ENCODE peak calls at places on chromosomes 11 and 22, in eight cellular contexts. One of them, this sample, is unnamed.

GRCh38 chr11:65781152-65781961 is 581 bp upstream of the AP5B1 start:
- DNase-seq in CD4-positive, CD25-positive, alpha-beta regulatory T cell: no peak
- DNase-seq in AG04450: no peak
- DNase-seq in IMR-90: no peak
- DNase-seq in mesenchymal stem cell: no peak
- DNase-seq in esophagus squamous epithelium: no peak
- DNase-seq in left ventricle myocardium inferior: no peak
- DNase-seq in cardiac muscle cell: peak
- DNase-seq in this sample: peak

GRCh38 chr11:83035070-83035854 is 36.4 kb downstream of the RAB30 start:
- DNase-seq in CD4-positive, CD25-positive, alpha-beta regulatory T cell: no peak
- DNase-seq in AG04450: no peak
- DNase-seq in IMR-90: no peak
- DNase-seq in mesenchymal stem cell: peak
- DNase-seq in esophagus squamous epithelium: no peak
- DNase-seq in left ventricle myocardium inferior: no peak
- DNase-seq in cardiac muscle cell: peak
- DNase-seq in this sample: no peak

GRCh38 chr11:69355346-69355940 is 61.5 kb downstream of the MYEOV start:
- DNase-seq in CD4-positive, CD25-positive, alpha-beta regulatory T cell: no peak
- DNase-seq in AG04450: no peak
- DNase-seq in IMR-90: no peak
- DNase-seq in mesenchymal stem cell: no peak
- DNase-seq in esophagus squamous epithelium: no peak
- DNase-seq in left ventricle myocardium inferior: no peak
- DNase-seq in cardiac muscle cell: no peak
- DNase-seq in this sample: no peak

GRCh38 chr11:19739872-19740271 is 27.2 kb downstream of the NAV2 start:
- DNase-seq in CD4-positive, CD25-positive, alpha-beta regulatory T cell: no peak
- DNase-seq in AG04450: no peak
- DNase-seq in IMR-90: peak
- DNase-seq in mesenchymal stem cell: peak
- DNase-seq in esophagus squamous epithelium: no peak
- DNase-seq in left ventricle myocardium inferior: no peak
- DNase-seq in cardiac muscle cell: peak
- DNase-seq in this sample: no peak

GRCh38 chr11:118002010-118002540 is 15.9 kb downstream of the IL10RA start:
- DNase-seq in CD4-positive, CD25-positive, alpha-beta regulatory T cell: peak
- DNase-seq in AG04450: no peak
- DNase-seq in IMR-90: no peak
- DNase-seq in mesenchymal stem cell: no peak
- DNase-seq in esophagus squamous epithelium: no peak
- DNase-seq in left ventricle myocardium inferior: no peak
- DNase-seq in cardiac muscle cell: no peak
- DNase-seq in this sample: no peak

GRCh38 chr11:14342906-14343305 is 16.1 kb downstream of the RRAS2 start:
- DNase-seq in CD4-positive, CD25-positive, alpha-beta regulatory T cell: no peak
- DNase-seq in AG04450: peak
- DNase-seq in IMR-90: peak
- DNase-seq in mesenchymal stem cell: peak
- DNase-seq in esophagus squamous epithelium: no peak
- DNase-seq in left ventricle myocardium inferior: no peak
- DNase-seq in cardiac muscle cell: peak
- DNase-seq in this sample: no peak

GRCh38 chr11:112345166-112345565 is 84.5 kb upstream of the PLET1 start:
- DNase-seq in CD4-positive, CD25-positive, alpha-beta regulatory T cell: no peak
- DNase-seq in AG04450: no peak
- DNase-seq in IMR-90: no peak
- DNase-seq in mesenchymal stem cell: peak
- DNase-seq in esophagus squamous epithelium: no peak
- DNase-seq in left ventricle myocardium inferior: no peak
- DNase-seq in cardiac muscle cell: no peak
- DNase-seq in this sample: no peak

GRCh38 chr11:64877390-64878222 is 815 bp downstream of the EHD1 start:
- DNase-seq in CD4-positive, CD25-positive, alpha-beta regulatory T cell: no peak
- DNase-seq in AG04450: no peak
- DNase-seq in IMR-90: no peak
- DNase-seq in mesenchymal stem cell: no peak
- DNase-seq in esophagus squamous epithelium: no peak
- DNase-seq in left ventricle myocardium inferior: no peak
- DNase-seq in cardiac muscle cell: no peak
- DNase-seq in this sample: peak

GRCh38 chr22:35804421-35804820 is 86.7 kb downstream of the APOL5 start:
- DNase-seq in CD4-positive, CD25-positive, alpha-beta regulatory T cell: no peak
- DNase-seq in AG04450: no peak
- DNase-seq in IMR-90: no peak
- DNase-seq in mesenchymal stem cell: no peak
- DNase-seq in esophagus squamous epithelium: no peak
- DNase-seq in left ventricle myocardium inferior: no peak
- DNase-seq in cardiac muscle cell: no peak
- DNase-seq in this sample: no peak

GRCh38 chr11:64461081-64461480 is 102.1 kb downstream of the RPS6KA4 start:
- DNase-seq in CD4-positive, CD25-positive, alpha-beta regulatory T cell: no peak
- DNase-seq in AG04450: no peak
- DNase-seq in IMR-90: no peak
- DNase-seq in mesenchymal stem cell: no peak
- DNase-seq in esophagus squamous epithelium: no peak
- DNase-seq in left ventricle myocardium inferior: no peak
- DNase-seq in cardiac muscle cell: no peak
- DNase-seq in this sample: no peak

GRCh38 chr11:130616578-130616977 is 168.1 kb downstream of the ADAMTS15 start:
- DNase-seq in CD4-positive, CD25-positive, alpha-beta regulatory T cell: no peak
- DNase-seq in AG04450: no peak
- DNase-seq in IMR-90: no peak
- DNase-seq in mesenchymal stem cell: no peak
- DNase-seq in esophagus squamous epithelium: no peak
- DNase-seq in left ventricle myocardium inferior: no peak
- DNase-seq in cardiac muscle cell: no peak
- DNase-seq in this sample: no peak

GRCh38 chr11:22875869-22876473 is 15.7 kb upstream of the CCDC179 start:
- DNase-seq in CD4-positive, CD25-positive, alpha-beta regulatory T cell: peak
- DNase-seq in AG04450: peak
- DNase-seq in IMR-90: peak
- DNase-seq in mesenchymal stem cell: peak
- DNase-seq in esophagus squamous epithelium: no peak
- DNase-seq in left ventricle myocardium inferior: no peak
- DNase-seq in cardiac muscle cell: peak
- DNase-seq in this sample: peak
- H3K4me3 ChIP-seq in CD4-positive, CD25-positive, alpha-beta regulatory T cell: no peak
- H3K4me3 ChIP-seq in AG04450: no peak
- H3K4me3 ChIP-seq in IMR-90: no peak
- H3K4me3 ChIP-seq in mesenchymal stem cell: no peak
- H3K4me3 ChIP-seq in esophagus squamous epithelium: no peak
- H3K4me3 ChIP-seq in left ventricle myocardium inferior: no peak
- H3K4me3 ChIP-seq in cardiac muscle cell: no peak
- H3K4me3 ChIP-seq in this sample: no peak

DNA sequence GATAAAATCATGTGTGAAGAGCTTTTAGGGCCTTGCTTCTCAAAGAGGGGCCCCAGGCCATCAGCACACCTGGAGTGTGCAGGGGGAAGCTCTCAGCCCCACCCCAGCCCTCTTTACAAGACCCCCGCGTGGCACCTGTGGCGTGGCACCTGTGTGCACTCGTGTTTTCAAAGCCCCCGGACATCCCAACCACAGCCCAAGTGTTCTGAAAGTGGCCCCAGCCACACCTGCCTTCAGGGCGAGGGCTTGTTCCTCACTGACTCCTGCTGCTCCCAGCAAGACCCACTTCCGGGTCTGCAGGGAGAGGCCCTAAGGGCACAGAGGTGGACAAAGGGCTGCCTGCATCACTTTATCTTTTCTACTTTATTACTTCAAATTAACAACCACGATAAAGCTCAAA is 17.5 kb upstream of the TMEM184B start:
- DNase-seq in CD4-positive, CD25-positive, alpha-beta regulatory T cell: no peak
- DNase-seq in AG04450: no peak
- DNase-seq in IMR-90: no peak
- DNase-seq in mesenchymal stem cell: no peak
- DNase-seq in esophagus squamous epithelium: no peak
- DNase-seq in left ventricle myocardium inferior: no peak
- DNase-seq in cardiac muscle cell: no peak
- DNase-seq in this sample: no peak
- H3K27ac ChIP-seq in CD4-positive, CD25-positive, alpha-beta regulatory T cell: no peak
- H3K27ac ChIP-seq in AG04450: no peak
- H3K27ac ChIP-seq in IMR-90: no peak
- H3K27ac ChIP-seq in mesenchymal stem cell: no peak
- H3K27ac ChIP-seq in esophagus squamous epithelium: no peak
- H3K27ac ChIP-seq in left ventricle myocardium inferior: peak
- H3K27ac ChIP-seq in cardiac muscle cell: peak
- H3K27ac ChIP-seq in this sample: no peak

GRCh38 chr11:3202759-3203158 is 15.9 kb downstream of the MRGPRG start:
- DNase-seq in CD4-positive, CD25-positive, alpha-beta regulatory T cell: no peak
- DNase-seq in AG04450: no peak
- DNase-seq in IMR-90: no peak
- DNase-seq in mesenchymal stem cell: no peak
- DNase-seq in esophagus squamous epithelium: no peak
- DNase-seq in left ventricle myocardium inferior: peak
- DNase-seq in cardiac muscle cell: no peak
- DNase-seq in this sample: peak
- H3K4me3 ChIP-seq in CD4-positive, CD25-positive, alpha-beta regulatory T cell: no peak
- H3K4me3 ChIP-seq in AG04450: no peak
- H3K4me3 ChIP-seq in IMR-90: no peak
- H3K4me3 ChIP-seq in mesenchymal stem cell: no peak
- H3K4me3 ChIP-seq in esophagus squamous epithelium: no peak
- H3K4me3 ChIP-seq in left ventricle myocardium inferior: peak
- H3K4me3 ChIP-seq in cardiac muscle cell: no peak
- H3K4me3 ChIP-seq in this sample: no peak

GRCh38 chr11:35177370-35177769 is 38.4 kb downstream of the CD44 start:
- DNase-seq in CD4-positive, CD25-positive, alpha-beta regulatory T cell: peak
- DNase-seq in AG04450: no peak
- DNase-seq in IMR-90: peak
- DNase-seq in mesenchymal stem cell: peak
- DNase-seq in esophagus squamous epithelium: no peak
- DNase-seq in left ventricle myocardium inferior: no peak
- DNase-seq in cardiac muscle cell: no peak
- DNase-seq in this sample: no peak

GRCh38 chr11:35178067-35178805 is 39.3 kb downstream of the CD44 start:
- DNase-seq in CD4-positive, CD25-positive, alpha-beta regulatory T cell: no peak
- DNase-seq in AG04450: no peak
- DNase-seq in IMR-90: no peak
- DNase-seq in mesenchymal stem cell: no peak
- DNase-seq in esophagus squamous epithelium: no peak
- DNase-seq in left ventricle myocardium inferior: no peak
- DNase-seq in cardiac muscle cell: no peak
- DNase-seq in this sample: no peak

GRCh38 chr11:35180311-35181233 is 41.6 kb downstream of the CD44 start:
- DNase-seq in CD4-positive, CD25-positive, alpha-beta regulatory T cell: no peak
- DNase-seq in AG04450: no peak
- DNase-seq in IMR-90: peak
- DNase-seq in mesenchymal stem cell: no peak
- DNase-seq in esophagus squamous epithelium: no peak
- DNase-seq in left ventricle myocardium inferior: no peak
- DNase-seq in cardiac muscle cell: no peak
- DNase-seq in this sample: no peak

GRCh38 chr11:35179466-35180135 is 40.6 kb downstream of the CD44 start:
- DNase-seq in CD4-positive, CD25-positive, alpha-beta regulatory T cell: no peak
- DNase-seq in AG04450: no peak
- DNase-seq in IMR-90: peak
- DNase-seq in mesenchymal stem cell: no peak
- DNase-seq in esophagus squamous epithelium: no peak
- DNase-seq in left ventricle myocardium inferior: no peak
- DNase-seq in cardiac muscle cell: no peak
- DNase-seq in this sample: no peak

DNA sequence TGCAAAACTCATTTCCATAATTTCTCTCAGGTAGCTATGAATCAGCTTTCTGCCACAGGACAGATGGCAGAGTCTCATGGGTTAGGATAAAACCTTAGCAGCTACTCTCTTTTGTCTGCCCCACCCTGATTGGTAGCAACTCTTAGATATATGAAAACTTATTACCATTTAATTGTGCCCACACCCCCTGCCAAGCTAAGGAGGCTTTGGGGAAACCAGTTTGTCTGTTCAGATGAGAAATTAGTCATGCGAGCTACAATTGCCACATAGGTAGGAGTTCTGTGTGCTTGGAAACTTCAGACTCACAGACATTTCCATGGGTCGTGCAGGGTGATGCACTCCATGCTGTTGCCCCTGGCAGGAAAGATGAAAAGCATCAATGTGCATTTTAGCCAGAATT is 39.9 kb downstream of the CD44 start:
- DNase-seq in CD4-positive, CD25-positive, alpha-beta regulatory T cell: no peak
- DNase-seq in AG04450: no peak
- DNase-seq in IMR-90: peak
- DNase-seq in mesenchymal stem cell: peak
- DNase-seq in esophagus squamous epithelium: no peak
- DNase-seq in left ventricle myocardium inferior: no peak
- DNase-seq in cardiac muscle cell: no peak
- DNase-seq in this sample: no peak
- H3K27ac ChIP-seq in CD4-positive, CD25-positive, alpha-beta regulatory T cell: peak
- H3K27ac ChIP-seq in AG04450: no peak
- H3K27ac ChIP-seq in IMR-90: peak
- H3K27ac ChIP-seq in mesenchymal stem cell: no peak
- H3K27ac ChIP-seq in esophagus squamous epithelium: peak
- H3K27ac ChIP-seq in left ventricle myocardium inferior: no peak
- H3K27ac ChIP-seq in cardiac muscle cell: no peak
- H3K27ac ChIP-seq in this sample: no peak

GRCh38 chr22:29541845-29542244 is 11.7 kb downstream of the THOC5 start:
- DNase-seq in CD4-positive, CD25-positive, alpha-beta regulatory T cell: no peak
- DNase-seq in AG04450: no peak
- DNase-seq in IMR-90: no peak
- DNase-seq in mesenchymal stem cell: no peak
- DNase-seq in esophagus squamous epithelium: no peak
- DNase-seq in left ventricle myocardium inferior: no peak
- DNase-seq in cardiac muscle cell: no peak
- DNase-seq in this sample: no peak
- H3K4me3 ChIP-seq in CD4-positive, CD25-positive, alpha-beta regulatory T cell: no peak
- H3K4me3 ChIP-seq in AG04450: no peak
- H3K4me3 ChIP-seq in IMR-90: no peak
- H3K4me3 ChIP-seq in mesenchymal stem cell: no peak
- H3K4me3 ChIP-seq in esophagus squamous epithelium: no peak
- H3K4me3 ChIP-seq in left ventricle myocardium inferior: no peak
- H3K4me3 ChIP-seq in cardiac muscle cell: no peak
- H3K4me3 ChIP-seq in this sample: no peak

DNA sequence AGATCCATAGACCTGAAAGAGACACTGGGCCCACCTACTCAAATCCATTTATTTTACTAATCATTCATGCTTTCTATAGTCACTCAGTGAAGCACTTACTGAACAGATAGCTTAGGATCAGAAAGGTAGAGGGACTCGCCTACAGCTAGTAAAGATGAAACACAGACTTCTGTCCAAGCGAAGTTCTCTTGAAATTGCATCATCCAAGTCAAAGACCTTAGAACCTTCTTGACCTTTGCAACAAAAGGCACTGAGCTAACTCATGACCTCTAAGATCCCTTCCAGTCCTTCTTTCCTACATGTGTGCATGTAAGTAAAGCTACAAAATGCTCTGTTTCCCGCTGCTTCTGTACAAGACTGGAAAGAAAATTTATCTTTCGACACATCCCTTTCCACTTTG is 377.6 kb downstream of the LARGE1 start:
- DNase-seq in CD4-positive, CD25-positive, alpha-beta regulatory T cell: no peak
- DNase-seq in AG04450: no peak
- DNase-seq in IMR-90: no peak
- DNase-seq in mesenchymal stem cell: no peak
- DNase-seq in esophagus squamous epithelium: no peak
- DNase-seq in left ventricle myocardium inferior: no peak
- DNase-seq in cardiac muscle cell: no peak
- DNase-seq in this sample: no peak
- H3K27ac ChIP-seq in CD4-positive, CD25-positive, alpha-beta regulatory T cell: no peak
- H3K27ac ChIP-seq in AG04450: no peak
- H3K27ac ChIP-seq in IMR-90: no peak
- H3K27ac ChIP-seq in mesenchymal stem cell: no peak
- H3K27ac ChIP-seq in esophagus squamous epithelium: no peak
- H3K27ac ChIP-seq in left ventricle myocardium inferior: peak
- H3K27ac ChIP-seq in cardiac muscle cell: no peak
- H3K27ac ChIP-seq in this sample: no peak

GRCh38 chr11:108226036-108226435 is 3.2 kb downstream of the ATM start:
- DNase-seq in CD4-positive, CD25-positive, alpha-beta regulatory T cell: no peak
- DNase-seq in AG04450: no peak
- DNase-seq in IMR-90: no peak
- DNase-seq in mesenchymal stem cell: no peak
- DNase-seq in esophagus squamous epithelium: no peak
- DNase-seq in left ventricle myocardium inferior: no peak
- DNase-seq in cardiac muscle cell: no peak
- DNase-seq in this sample: no peak
- H3K4me3 ChIP-seq in CD4-positive, CD25-positive, alpha-beta regulatory T cell: peak
- H3K4me3 ChIP-seq in AG04450: no peak
- H3K4me3 ChIP-seq in IMR-90: no peak
- H3K4me3 ChIP-seq in mesenchymal stem cell: no peak
- H3K4me3 ChIP-seq in esophagus squamous epithelium: no peak
- H3K4me3 ChIP-seq in left ventricle myocardium inferior: no peak
- H3K4me3 ChIP-seq in cardiac muscle cell: no peak
- H3K4me3 ChIP-seq in this sample: no peak